ENCODE peak calls at places on chromosomes 13 and 19, in eight cellular contexts. I, U, A, Z, H, M, E and L are unnamed samples.

GRCh38 chr19:55485439-55486011 is 537 bp downstream of the NAT14 start:
- DNase-seq in I (no peak), U (no peak), A (no peak), Z (peak; percentile 73), H (no peak), M (no peak), E (no peak), L (no peak)

GRCh38 chr19:6828306-6828697 is 55.8 kb downstream of the VAV1 start:
- DNase-seq in I (no peak), U (no peak), A (no peak), Z (no peak), H (no peak), M (no peak), E (no peak), L (no peak)

GRCh38 chr13:60790620-60791019 is 393.6 kb downstream of the TDRD3 start:
- DNase-seq in I (no peak), U (no peak), A (no peak), Z (no peak), H (no peak), M (no peak), E (no peak), L (no peak)

GRCh38 chr13:53112522-53112921 is 83.9 kb downstream of the OLFM4 start:
- DNase-seq in I (no peak), U (no peak), A (no peak), Z (no peak), H (no peak), M (no peak), E (no peak), L (no peak)

GRCh38 chr13:45280751-45281634 is 60.0 kb downstream of the TPT1 start:
- DNase-seq in I (no peak), U (peak; percentile 54), A (peak; percentile 31), Z (peak; percentile 71), H (peak; percentile 47), M (peak; percentile 62), E (no peak), L (peak; percentile 59)

GRCh38 chr19:16463991-16464575 is 7.7 kb downstream of the EPS15L1 start:
- DNase-seq in I (no peak), U (no peak), A (no peak), Z (no peak), H (no peak), M (no peak), E (no peak), L (no peak)

GRCh38 chr19:13839938-13840750 is 36.8 kb upstream of the NANOS3 start:
- DNase-seq in I (no peak), U (no peak), A (no peak), Z (peak; percentile 95), H (no peak), M (peak; percentile 64), E (peak; percentile 88), L (peak; percentile 65)

GRCh38 chr13:23469901-23470525 is 36.5 kb upstream of the SACS start:
- DNase-seq in I (no peak), U (no peak), A (no peak), Z (no peak), H (no peak), M (no peak), E (no peak), L (no peak)

GRCh38 chr19:13181747-13182388 is 31.7 kb downstream of the IER2 start:
- DNase-seq in I (no peak), U (no peak), A (no peak), Z (no peak), H (peak; percentile 83), M (no peak), E (no peak), L (peak; percentile 85)

GRCh38 chr19:10306327-10306726 is 3.3 kb downstream of the ZGLP1 start:
- DNase-seq in I (no peak), U (no peak), A (no peak), Z (no peak), H (no peak), M (no peak), E (no peak), L (no peak)

GRCh38 chr19:7883796-7884570 is 4.3 kb upstream of the LRRC8E start:
- DNase-seq in I (no peak), U (no peak), A (no peak), Z (no peak), H (no peak), M (no peak), E (no peak), L (no peak)

GRCh38 chr13:97881556-97881955 is 71.9 kb upstream of the IPO5 start:
- DNase-seq in I (peak; percentile 60), U (no peak), A (no peak), Z (no peak), H (no peak), M (no peak), E (no peak), L (no peak)

DNA sequence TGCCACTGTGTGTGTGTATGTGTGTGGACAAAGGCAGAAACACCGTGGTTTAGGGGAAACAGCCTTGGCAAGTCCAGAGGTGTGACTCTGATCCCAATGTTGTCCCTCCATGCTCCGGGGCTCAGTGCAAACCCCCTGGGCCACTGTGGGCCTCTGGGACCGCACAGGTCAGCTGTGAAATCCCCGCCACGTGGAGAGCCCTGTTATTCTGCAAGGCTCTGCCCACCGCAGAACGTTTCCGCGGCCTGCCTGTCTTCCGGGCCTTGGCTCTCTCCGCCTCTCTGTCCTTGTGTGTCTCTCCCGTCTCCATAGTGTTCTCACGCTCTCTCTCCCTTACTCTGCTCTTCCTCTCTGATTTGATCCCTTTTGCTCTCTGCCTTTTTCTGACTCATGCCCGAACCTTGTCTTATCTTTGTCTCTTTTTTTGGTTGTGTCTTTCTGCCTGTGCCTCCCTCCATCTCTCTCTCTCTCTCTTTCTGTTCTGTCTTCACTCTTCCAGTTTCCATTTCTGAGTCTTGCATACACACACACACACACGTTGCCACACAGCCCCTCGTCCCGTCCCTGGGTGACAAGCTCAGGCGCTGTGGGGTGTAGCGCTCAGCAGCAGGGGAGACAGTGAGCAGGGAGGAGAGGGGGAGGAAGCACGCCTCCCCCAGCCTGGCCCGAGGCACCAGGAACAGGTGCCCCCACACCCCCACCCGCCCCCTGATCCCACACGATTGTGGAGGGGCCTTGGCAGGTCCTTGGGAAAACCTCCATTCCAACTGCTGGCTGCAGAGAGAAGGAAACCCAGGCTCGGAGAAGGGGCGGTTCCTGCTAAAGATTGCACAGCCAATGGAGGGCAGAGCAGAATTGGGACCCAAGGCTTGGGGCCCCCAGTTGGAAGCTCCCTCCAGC is 3.0 kb downstream of the TTYH1 start:
- DNase-seq in I (no peak), U (no peak), A (no peak), Z (no peak), H (no peak), M (no peak), E (no peak), L (no peak)
- H3K27ac ChIP-seq in I (peak overlapping the region; percentile 21), U (no peak overlapping the region), A (peak overlapping the region; percentile 79), Z (no peak overlapping the region), H (no peak overlapping the region), M (no peak overlapping the region), E (no peak overlapping the region), L (peak overlapping the region; percentile 75)

GRCh38 chr19:42091300-42092266 is 15.6 kb downstream of the ZNF574 start:
- DNase-seq in I (no peak), U (no peak), A (no peak), Z (peak; percentile 76), H (no peak), M (no peak), E (no peak), L (no peak)
- H3K27ac ChIP-seq in I (no peak overlapping the region), U (no peak overlapping the region), A (no peak overlapping the region), Z (no peak overlapping the region), H (no peak overlapping the region), M (no peak overlapping the region), E (no peak overlapping the region), L (no peak overlapping the region)

GRCh38 chr13:108859202-108860012 is 230.0 kb downstream of the MYO16 start:
- DNase-seq in I (no peak), U (peak; percentile 78), A (no peak), Z (no peak), H (no peak), M (no peak), E (no peak), L (no peak)
- H3K27ac ChIP-seq in I (no peak overlapping the region), U (no peak overlapping the region), A (no peak overlapping the region), Z (no peak overlapping the region), H (no peak overlapping the region), M (no peak overlapping the region), E (no peak overlapping the region), L (no peak overlapping the region)

DNA sequence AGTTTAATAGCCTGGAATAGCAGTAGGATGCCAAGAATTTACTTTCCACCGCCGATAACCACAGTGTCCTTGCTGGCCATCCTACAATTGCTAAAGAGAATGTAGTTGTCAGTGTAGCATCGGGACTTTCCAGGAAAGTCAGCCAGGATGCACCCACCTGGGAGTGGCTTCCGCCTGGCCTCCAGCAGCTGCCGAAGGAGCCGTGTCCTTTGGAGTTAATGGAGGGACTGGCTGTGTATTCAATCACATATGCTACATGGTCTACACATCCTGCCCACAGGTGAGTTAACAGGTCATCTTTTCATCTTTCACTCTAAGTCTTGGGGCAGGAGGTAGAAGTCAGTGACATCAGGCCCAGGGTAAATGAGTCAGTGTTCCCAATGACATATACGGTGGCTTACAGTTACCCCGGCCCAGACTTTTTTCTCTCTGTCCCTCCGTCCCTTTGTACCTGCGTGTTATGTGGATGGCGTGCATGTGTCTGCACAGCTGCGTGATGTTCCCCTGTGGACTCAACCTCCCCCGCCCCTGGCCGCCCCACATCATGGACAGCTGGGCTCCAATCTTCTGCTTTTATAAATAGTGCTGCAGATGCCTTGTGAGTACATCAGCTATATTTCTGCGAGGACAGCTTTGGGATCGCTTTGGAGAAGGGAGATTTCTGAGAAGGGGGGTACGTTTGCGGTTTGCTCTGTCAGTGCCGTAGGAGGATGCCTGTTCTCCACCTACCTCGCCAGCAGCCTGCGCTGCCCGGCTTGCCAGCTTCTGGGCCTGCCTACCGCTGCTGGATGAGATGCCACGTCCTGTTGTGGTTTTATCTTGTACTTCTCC is 63.1 kb downstream of the ATP11A start:
- DNase-seq in I (no peak), U (no peak), A (no peak), Z (no peak), H (no peak), M (no peak), E (no peak), L (no peak)
- H3K27ac ChIP-seq in I (no peak overlapping the region), U (no peak overlapping the region), A (no peak overlapping the region), Z (no peak overlapping the region), H (no peak overlapping the region), M (no peak overlapping the region), E (no peak overlapping the region), L (no peak overlapping the region)